ENCODE peak calls at places on chromosomes 16 and 17, in eight cellular contexts. One of them, this sample, is unnamed. For H3K4me1, the result is how much of the 10 kb centered on the place peaks cover.

GRCh38 chr17:75087558-75088453 is at the start of gene SLC16A5:
- DNase-seq in GM23338: peak
- DNase-seq in CD8-positive, alpha-beta memory T cell: peak
- DNase-seq in DND-41: peak
- DNase-seq in testis: peak
- DNase-seq in thoracic aorta: no peak
- DNase-seq in mesendoderm: peak
- DNase-seq in Peyer's patch: peak
- DNase-seq in this sample: peak

GRCh38 chr16:9055115-9055514 is 36.3 kb upstream of the HAPSTR1 start:
- DNase-seq in GM23338: no peak
- DNase-seq in CD8-positive, alpha-beta memory T cell: no peak
- DNase-seq in thoracic aorta: no peak
- DNase-seq in testis: no peak
- DNase-seq in DND-41: no peak
- DNase-seq in mesendoderm: no peak
- DNase-seq in Peyer's patch: no peak
- DNase-seq in this sample: no peak

GRCh38 chr17:38741853-38742421 is 6.2 kb downstream of the PCGF2 start:
- DNase-seq in DND-41: no peak
- DNase-seq in Peyer's patch: peak
- DNase-seq in testis: no peak
- DNase-seq in thoracic aorta: no peak
- DNase-seq in GM23338: no peak
- DNase-seq in mesendoderm: no peak
- DNase-seq in CD8-positive, alpha-beta memory T cell: no peak
- DNase-seq in this sample: peak

GRCh38 chr16:13866073-13866472 is 53.9 kb upstream of the ERCC4 start:
- DNase-seq in testis: peak
- DNase-seq in CD8-positive, alpha-beta memory T cell: peak
- DNase-seq in thoracic aorta: no peak
- DNase-seq in Peyer's patch: peak
- DNase-seq in DND-41: peak
- DNase-seq in GM23338: peak
- DNase-seq in mesendoderm: peak
- DNase-seq in this sample: peak

GRCh38 chr16:55275869-55276268 is 48.1 kb upstream of the IRX6 start:
- DNase-seq in testis: no peak
- DNase-seq in DND-41: no peak
- DNase-seq in thoracic aorta: no peak
- DNase-seq in Peyer's patch: no peak
- DNase-seq in GM23338: no peak
- DNase-seq in mesendoderm: no peak
- DNase-seq in CD8-positive, alpha-beta memory T cell: no peak
- DNase-seq in this sample: no peak

GRCh38 chr16:78034530-78034929 is 12.2 kb downstream of the CLEC3A start:
- DNase-seq in thoracic aorta: no peak
- DNase-seq in mesendoderm: no peak
- DNase-seq in CD8-positive, alpha-beta memory T cell: no peak
- DNase-seq in DND-41: no peak
- DNase-seq in testis: no peak
- DNase-seq in GM23338: no peak
- DNase-seq in Peyer's patch: no peak
- DNase-seq in this sample: no peak

GRCh38 chr17:8365143-8365542 is 11.4 kb downstream of the KRABD2 start:
- DNase-seq in Peyer's patch: no peak
- DNase-seq in testis: no peak
- DNase-seq in mesendoderm: no peak
- DNase-seq in thoracic aorta: no peak
- DNase-seq in CD8-positive, alpha-beta memory T cell: no peak
- DNase-seq in DND-41: no peak
- DNase-seq in GM23338: no peak
- DNase-seq in this sample: no peak

GRCh38 chr17:7363311-7363710 is 8.4 kb downstream of the TMEM95 start:
- DNase-seq in mesendoderm: no peak
- DNase-seq in thoracic aorta: no peak
- DNase-seq in GM23338: no peak
- DNase-seq in CD8-positive, alpha-beta memory T cell: no peak
- DNase-seq in testis: no peak
- DNase-seq in Peyer's patch: no peak
- DNase-seq in DND-41: no peak
- DNase-seq in this sample: no peak

GRCh38 chr16:24208710-24209109 is 47.4 kb upstream of the CACNG3 start:
- DNase-seq in CD8-positive, alpha-beta memory T cell: no peak
- DNase-seq in GM23338: peak
- DNase-seq in DND-41: no peak
- DNase-seq in testis: peak
- DNase-seq in Peyer's patch: no peak
- DNase-seq in thoracic aorta: no peak
- DNase-seq in mesendoderm: peak
- DNase-seq in this sample: no peak

GRCh38 chr16:54177857-54178490 is 108.6 kb downstream of the IRX3 start:
- DNase-seq in DND-41: no peak
- DNase-seq in thoracic aorta: no peak
- DNase-seq in GM23338: no peak
- DNase-seq in testis: no peak
- DNase-seq in mesendoderm: no peak
- DNase-seq in CD8-positive, alpha-beta memory T cell: no peak
- DNase-seq in Peyer's patch: no peak
- DNase-seq in this sample: no peak

GRCh38 chr17:6989779-6990178 is 6.1 kb upstream of the ALOX12 start:
- DNase-seq in DND-41: no peak
- DNase-seq in testis: no peak
- DNase-seq in Peyer's patch: no peak
- DNase-seq in GM23338: no peak
- DNase-seq in mesendoderm: no peak
- DNase-seq in CD8-positive, alpha-beta memory T cell: no peak
- DNase-seq in thoracic aorta: no peak
- DNase-seq in this sample: no peak

GRCh38 chr17:16286947-16287562 is 66.2 kb downstream of the CENPV start:
- DNase-seq in thoracic aorta: no peak
- DNase-seq in GM23338: peak
- DNase-seq in mesendoderm: no peak
- DNase-seq in CD8-positive, alpha-beta memory T cell: no peak
- DNase-seq in testis: no peak
- DNase-seq in DND-41: no peak
- DNase-seq in Peyer's patch: peak
- DNase-seq in this sample: no peak

GRCh38 chr17:64388961-64389565 is 1.6 kb downstream of the PECAM1 start:
- DNase-seq in Peyer's patch: peak
- DNase-seq in CD8-positive, alpha-beta memory T cell: no peak
- DNase-seq in GM23338: no peak
- DNase-seq in thoracic aorta: no peak
- DNase-seq in DND-41: no peak
- DNase-seq in testis: no peak
- DNase-seq in mesendoderm: no peak
- DNase-seq in this sample: peak

GRCh38 chr17:64387145-64387473 is 3.6 kb downstream of the PECAM1 start:
- DNase-seq in DND-41: no peak
- DNase-seq in testis: no peak
- DNase-seq in CD8-positive, alpha-beta memory T cell: no peak
- DNase-seq in mesendoderm: no peak
- DNase-seq in GM23338: no peak
- DNase-seq in Peyer's patch: peak
- DNase-seq in thoracic aorta: no peak
- DNase-seq in this sample: peak

GRCh38 chr17:64385187-64386083 is 5.2 kb downstream of the PECAM1 start:
- DNase-seq in Peyer's patch: peak
- DNase-seq in mesendoderm: peak
- DNase-seq in testis: peak
- DNase-seq in CD8-positive, alpha-beta memory T cell: peak
- DNase-seq in thoracic aorta: peak
- DNase-seq in GM23338: no peak
- DNase-seq in DND-41: no peak
- DNase-seq in this sample: peak

GRCh38 chr17:64386412-64387144 is 4.1 kb downstream of the PECAM1 start:
- DNase-seq in mesendoderm: no peak
- DNase-seq in CD8-positive, alpha-beta memory T cell: no peak
- DNase-seq in Peyer's patch: peak
- DNase-seq in thoracic aorta: no peak
- DNase-seq in GM23338: no peak
- DNase-seq in testis: no peak
- DNase-seq in DND-41: no peak
- DNase-seq in this sample: peak

DNA sequence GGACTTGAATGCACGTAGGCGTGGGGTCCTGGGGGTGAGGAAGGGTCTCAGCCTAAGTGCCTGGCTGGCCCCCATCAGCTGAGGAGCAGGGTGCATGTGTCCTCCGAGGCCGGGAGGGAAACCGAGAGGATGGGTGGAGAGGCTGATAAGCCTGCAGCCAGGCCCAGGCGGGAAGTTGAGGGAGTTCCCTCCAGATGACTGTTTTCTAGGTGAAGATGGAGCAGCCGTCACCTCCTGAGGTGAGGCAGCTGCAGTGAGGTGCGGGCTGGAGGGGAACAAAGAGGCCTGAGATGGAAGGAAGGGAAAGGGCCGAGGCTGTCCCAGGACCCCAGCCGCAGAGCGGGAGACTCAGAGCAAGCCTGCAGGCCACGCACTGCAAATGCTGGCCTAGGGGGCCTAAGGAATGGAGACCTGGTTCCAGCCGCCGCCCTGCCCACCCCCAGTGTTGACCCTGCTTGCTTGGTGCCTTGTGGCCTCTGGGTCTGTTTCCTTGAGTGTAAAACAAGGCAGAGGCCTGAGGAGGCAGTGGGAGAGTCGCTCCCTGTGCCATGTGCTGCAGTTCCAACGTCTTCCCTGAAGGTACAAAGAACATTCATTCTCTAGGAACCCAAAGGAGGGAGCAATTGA is 3.0 kb downstream of the PECAM1 start:
- DNase-seq in Peyer's patch: peak
- DNase-seq in CD8-positive, alpha-beta memory T cell: no peak
- DNase-seq in DND-41: no peak
- DNase-seq in thoracic aorta: no peak
- DNase-seq in testis: no peak
- DNase-seq in GM23338: peak
- DNase-seq in mesendoderm: no peak
- DNase-seq in this sample: peak
- H3K4me1 ChIP-seq in Peyer's patch: under half
- H3K4me1 ChIP-seq in CD8-positive, alpha-beta memory T cell: half or more
- H3K4me1 ChIP-seq in DND-41: under half
- H3K4me1 ChIP-seq in thoracic aorta: under half
- H3K4me1 ChIP-seq in testis: under half
- H3K4me1 ChIP-seq in GM23338: under half
- H3K4me1 ChIP-seq in mesendoderm: under half
- H3K4me1 ChIP-seq in this sample: under half

GRCh38 chr17:41915566-41915965 is 3.2 kb downstream of the ACLY start:
- DNase-seq in Peyer's patch: no peak
- DNase-seq in thoracic aorta: no peak
- DNase-seq in DND-41: no peak
- DNase-seq in GM23338: no peak
- DNase-seq in testis: no peak
- DNase-seq in CD8-positive, alpha-beta memory T cell: no peak
- DNase-seq in mesendoderm: no peak
- DNase-seq in this sample: no peak

GRCh38 chr17:41918392-41919164 is at the start of gene ACLY:
- DNase-seq in CD8-positive, alpha-beta memory T cell: peak
- DNase-seq in testis: peak
- DNase-seq in mesendoderm: peak
- DNase-seq in GM23338: peak
- DNase-seq in thoracic aorta: peak
- DNase-seq in DND-41: peak
- DNase-seq in Peyer's patch: peak
- DNase-seq in this sample: peak

GRCh38 chr17:41917957-41918391 is 777 bp downstream of the ACLY start:
- DNase-seq in GM23338: peak
- DNase-seq in CD8-positive, alpha-beta memory T cell: peak
- DNase-seq in thoracic aorta: no peak
- DNase-seq in testis: peak
- DNase-seq in mesendoderm: no peak
- DNase-seq in DND-41: peak
- DNase-seq in Peyer's patch: peak
- DNase-seq in this sample: peak

GRCh38 chr17:41919165-41919817 is 540 bp upstream of the ACLY start:
- DNase-seq in GM23338: peak
- DNase-seq in mesendoderm: peak
- DNase-seq in testis: peak
- DNase-seq in Peyer's patch: no peak
- DNase-seq in DND-41: no peak
- DNase-seq in CD8-positive, alpha-beta memory T cell: no peak
- DNase-seq in thoracic aorta: no peak
- DNase-seq in this sample: no peak

GRCh38 chr17:41917192-41917591 is 1.6 kb downstream of the ACLY start:
- DNase-seq in mesendoderm: no peak
- DNase-seq in thoracic aorta: no peak
- DNase-seq in CD8-positive, alpha-beta memory T cell: no peak
- DNase-seq in Peyer's patch: no peak
- DNase-seq in testis: peak
- DNase-seq in DND-41: no peak
- DNase-seq in GM23338: no peak
- DNase-seq in this sample: no peak
- H3K27ac ChIP-seq in mesendoderm: no peak
- H3K27ac ChIP-seq in thoracic aorta: no peak
- H3K27ac ChIP-seq in CD8-positive, alpha-beta memory T cell: no peak
- H3K27ac ChIP-seq in Peyer's patch: no peak
- H3K27ac ChIP-seq in testis: no peak
- H3K27ac ChIP-seq in DND-41: peak
- H3K27ac ChIP-seq in GM23338: peak
- H3K27ac ChIP-seq in this sample: no peak

DNA sequence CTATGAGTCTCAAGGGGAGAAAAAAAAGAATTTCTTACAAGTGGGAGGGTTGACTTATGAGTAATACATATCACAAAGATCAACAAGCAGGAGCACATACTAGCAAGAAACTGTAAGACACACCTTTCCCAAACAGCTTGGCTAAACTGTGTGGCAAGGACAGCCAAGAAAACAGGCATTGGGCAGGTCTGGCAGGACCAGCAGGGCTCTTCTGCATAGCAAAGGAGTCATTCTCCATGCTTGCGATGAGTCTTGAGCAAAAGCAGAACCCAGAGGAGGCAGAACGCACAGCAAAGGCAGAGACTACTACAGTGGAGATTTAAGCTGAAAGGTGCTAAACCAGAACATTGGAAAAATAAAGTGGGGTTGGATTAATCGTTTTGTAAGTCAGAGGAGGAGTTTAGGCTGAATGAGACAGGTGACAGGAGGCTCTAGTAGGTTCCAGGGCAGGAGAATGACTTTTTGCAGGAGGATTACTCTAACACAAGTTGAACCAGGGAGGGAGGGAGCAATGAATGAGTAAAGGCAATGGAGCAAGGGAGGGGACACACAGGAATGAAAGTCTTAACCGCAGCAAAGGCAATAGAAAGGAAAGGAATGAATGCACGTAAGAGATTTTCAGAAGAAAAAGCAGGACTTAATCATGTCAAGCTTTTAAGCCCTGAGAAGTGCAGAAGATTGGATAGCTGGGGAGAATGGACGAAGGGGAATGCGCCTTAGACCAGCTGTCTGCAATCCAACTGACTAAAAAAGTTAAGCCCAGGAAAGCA is 2.7 kb downstream of the N4BP1 start:
- DNase-seq in thoracic aorta: no peak
- DNase-seq in CD8-positive, alpha-beta memory T cell: no peak
- DNase-seq in testis: no peak
- DNase-seq in Peyer's patch: no peak
- DNase-seq in mesendoderm: no peak
- DNase-seq in GM23338: no peak
- DNase-seq in DND-41: no peak
- DNase-seq in this sample: no peak
- H3K4me3 ChIP-seq in thoracic aorta: peak
- H3K4me3 ChIP-seq in CD8-positive, alpha-beta memory T cell: peak
- H3K4me3 ChIP-seq in testis: no peak
- H3K4me3 ChIP-seq in Peyer's patch: no peak
- H3K4me3 ChIP-seq in mesendoderm: no peak
- H3K4me3 ChIP-seq in GM23338: peak
- H3K4me3 ChIP-seq in DND-41: peak
- H3K4me3 ChIP-seq in this sample: peak

GRCh38 chr16:89380681-89381080 is 109.7 kb downstream of the ANKRD11 start:
- DNase-seq in DND-41: no peak
- DNase-seq in thoracic aorta: no peak
- DNase-seq in GM23338: no peak
- DNase-seq in testis: no peak
- DNase-seq in Peyer's patch: no peak
- DNase-seq in mesendoderm: no peak
- DNase-seq in CD8-positive, alpha-beta memory T cell: no peak
- DNase-seq in this sample: no peak
- H3K4me1 ChIP-seq in DND-41: under half
- H3K4me1 ChIP-seq in thoracic aorta: under half
- H3K4me1 ChIP-seq in GM23338: half or more
- H3K4me1 ChIP-seq in testis: under half
- H3K4me1 ChIP-seq in Peyer's patch: under half
- H3K4me1 ChIP-seq in mesendoderm: under half
- H3K4me1 ChIP-seq in CD8-positive, alpha-beta memory T cell: half or more
- H3K4me1 ChIP-seq in this sample: under half